ENCODE peak calls at places on chromosomes 11 and 22, in six cellular contexts. One of them, this sample, is unnamed.

GRCh38 chr11:120061036-120061760 is 76.7 kb downstream of the TRIM29 start:
- DNase-seq in germinal center: no peak
- DNase-seq in colonic mucosa: no peak
- DNase-seq in brain pericyte: no peak
- DNase-seq in body of pancreas: no peak
- DNase-seq in lung microvascular endothelial cell: no peak
- DNase-seq in this sample: no peak

GRCh38 chr11:83033972-83034672 is 37.6 kb downstream of the RAB30 start:
- DNase-seq in brain pericyte: peak
- DNase-seq in germinal center: no peak
- DNase-seq in lung microvascular endothelial cell: no peak
- DNase-seq in colonic mucosa: peak
- DNase-seq in body of pancreas: peak
- DNase-seq in this sample: peak

GRCh38 chr11:128802358-128802981 is 64.6 kb downstream of the KCNJ1 start:
- DNase-seq in body of pancreas: peak
- DNase-seq in germinal center: no peak
- DNase-seq in lung microvascular endothelial cell: peak
- DNase-seq in brain pericyte: no peak
- DNase-seq in colonic mucosa: no peak
- DNase-seq in this sample: no peak

GRCh38 chr11:130522284-130522961 is 74.0 kb downstream of the ADAMTS15 start:
- DNase-seq in germinal center: no peak
- DNase-seq in body of pancreas: peak
- DNase-seq in brain pericyte: peak
- DNase-seq in colonic mucosa: peak
- DNase-seq in lung microvascular endothelial cell: peak
- DNase-seq in this sample: peak

GRCh38 chr11:11239959-11240358 is 113.1 kb downstream of the CSNK2A3 start:
- DNase-seq in brain pericyte: no peak
- DNase-seq in body of pancreas: no peak
- DNase-seq in colonic mucosa: no peak
- DNase-seq in lung microvascular endothelial cell: no peak
- DNase-seq in germinal center: no peak
- DNase-seq in this sample: no peak

GRCh38 chr11:125073616-125074483 is 10.7 kb downstream of the SLC37A2 start:
- DNase-seq in lung microvascular endothelial cell: no peak
- DNase-seq in colonic mucosa: no peak
- DNase-seq in germinal center: peak
- DNase-seq in brain pericyte: no peak
- DNase-seq in body of pancreas: no peak
- DNase-seq in this sample: no peak

GRCh38 chr11:34921156-34921555 is 4.7 kb downstream of the PDHX start:
- DNase-seq in colonic mucosa: no peak
- DNase-seq in germinal center: no peak
- DNase-seq in lung microvascular endothelial cell: no peak
- DNase-seq in body of pancreas: no peak
- DNase-seq in brain pericyte: no peak
- DNase-seq in this sample: no peak

GRCh38 chr22:48450188-48450825 is 1377.4 kb downstream of the BRD1 start:
- DNase-seq in brain pericyte: no peak
- DNase-seq in body of pancreas: no peak
- DNase-seq in lung microvascular endothelial cell: no peak
- DNase-seq in germinal center: no peak
- DNase-seq in colonic mucosa: no peak
- DNase-seq in this sample: no peak

GRCh38 chr11:72524711-72525110 is 90.4 kb upstream of the CLPB start:
- DNase-seq in body of pancreas: no peak
- DNase-seq in brain pericyte: no peak
- DNase-seq in colonic mucosa: no peak
- DNase-seq in lung microvascular endothelial cell: no peak
- DNase-seq in germinal center: no peak
- DNase-seq in this sample: no peak

GRCh38 chr11:115180272-115180671 is 323.9 kb downstream of the CADM1 start:
- DNase-seq in lung microvascular endothelial cell: no peak
- DNase-seq in brain pericyte: no peak
- DNase-seq in colonic mucosa: no peak
- DNase-seq in body of pancreas: no peak
- DNase-seq in germinal center: no peak
- DNase-seq in this sample: no peak

GRCh38 chr11:125163431-125164011 is 1.0 kb upstream of the PKNOX2 start:
- DNase-seq in brain pericyte: no peak
- DNase-seq in lung microvascular endothelial cell: no peak
- DNase-seq in colonic mucosa: no peak
- DNase-seq in body of pancreas: no peak
- DNase-seq in germinal center: no peak
- DNase-seq in this sample: no peak

GRCh38 chr11:110972640-110973039 is 260.4 kb upstream of the ARHGAP20 start:
- DNase-seq in body of pancreas: peak
- DNase-seq in lung microvascular endothelial cell: no peak
- DNase-seq in germinal center: no peak
- DNase-seq in brain pericyte: no peak
- DNase-seq in colonic mucosa: no peak
- DNase-seq in this sample: no peak

GRCh38 chr22:41288245-41288946 is 2.4 kb upstream of the RANGAP1 start:
- DNase-seq in body of pancreas: peak
- DNase-seq in colonic mucosa: peak
- DNase-seq in brain pericyte: no peak
- DNase-seq in germinal center: no peak
- DNase-seq in lung microvascular endothelial cell: peak
- DNase-seq in this sample: peak

GRCh38 chr11:57787920-57788716 is 26.5 kb downstream of the CTNND1 start:
- DNase-seq in body of pancreas: peak
- DNase-seq in brain pericyte: no peak
- DNase-seq in colonic mucosa: no peak
- DNase-seq in germinal center: no peak
- DNase-seq in lung microvascular endothelial cell: no peak
- DNase-seq in this sample: no peak

GRCh38 chr11:78453140-78453935 is 35.7 kb upstream of the GAB2 start:
- DNase-seq in body of pancreas: no peak
- DNase-seq in germinal center: no peak
- DNase-seq in colonic mucosa: no peak
- DNase-seq in brain pericyte: no peak
- DNase-seq in lung microvascular endothelial cell: no peak
- DNase-seq in this sample: no peak

GRCh38 chr22:37201066-37201820 is 11.0 kb downstream of the SSTR3 start:
- DNase-seq in colonic mucosa: no peak
- DNase-seq in brain pericyte: no peak
- DNase-seq in body of pancreas: no peak
- DNase-seq in germinal center: no peak
- DNase-seq in lung microvascular endothelial cell: no peak
- DNase-seq in this sample: no peak

GRCh38 chr11:38948392-38948791 is 2350.4 kb upstream of the RAG2 start:
- DNase-seq in colonic mucosa: no peak
- DNase-seq in lung microvascular endothelial cell: no peak
- DNase-seq in body of pancreas: no peak
- DNase-seq in germinal center: no peak
- DNase-seq in brain pericyte: no peak
- DNase-seq in this sample: no peak

GRCh38 chr22:41862530-41863266 is 29.8 kb downstream of the SREBF2 start:
- DNase-seq in germinal center: peak
- DNase-seq in lung microvascular endothelial cell: no peak
- DNase-seq in body of pancreas: no peak
- DNase-seq in colonic mucosa: no peak
- DNase-seq in brain pericyte: no peak
- DNase-seq in this sample: no peak

GRCh38 chr11:3130269-3131071 is 34.6 kb downstream of the OSBPL5 start:
- DNase-seq in body of pancreas: peak
- DNase-seq in germinal center: no peak
- DNase-seq in colonic mucosa: no peak
- DNase-seq in lung microvascular endothelial cell: no peak
- DNase-seq in brain pericyte: no peak
- DNase-seq in this sample: peak

GRCh38 chr11:68666854-68667253 is 17.5 kb upstream of the GAL start:
- DNase-seq in lung microvascular endothelial cell: no peak
- DNase-seq in germinal center: no peak
- DNase-seq in brain pericyte: no peak
- DNase-seq in body of pancreas: no peak
- DNase-seq in colonic mucosa: no peak
- DNase-seq in this sample: peak

GRCh38 chr11:69101100-69101791 is 52.5 kb downstream of the TPCN2 start:
- DNase-seq in brain pericyte: peak
- DNase-seq in lung microvascular endothelial cell: peak
- DNase-seq in body of pancreas: peak
- DNase-seq in colonic mucosa: peak
- DNase-seq in germinal center: peak
- DNase-seq in this sample: peak

GRCh38 chr11:95417832-95418231 is 186.8 kb upstream of the SESN3 start:
- DNase-seq in colonic mucosa: no peak
- DNase-seq in germinal center: no peak
- DNase-seq in brain pericyte: no peak
- DNase-seq in lung microvascular endothelial cell: no peak
- DNase-seq in body of pancreas: no peak
- DNase-seq in this sample: no peak

GRCh38 chr11:2995893-2996554 is 3.9 kb upstream of the NAP1L4 start:
- DNase-seq in lung microvascular endothelial cell: no peak
- DNase-seq in body of pancreas: no peak
- DNase-seq in colonic mucosa: no peak
- DNase-seq in brain pericyte: no peak
- DNase-seq in germinal center: no peak
- DNase-seq in this sample: no peak